ENCODE peak calls at places on chromosome 21, in four cellular contexts. O is amygdala, U is WTC11, H is tibial artery. Y is an unnamed sample.

GRCh38 chr21:14536929-14537328 is 9.2 kb downstream of the SAMSN1 start:
- DNase-seq in O (no peak), U (no peak), H (no peak), Y (no peak)

GRCh38 chr21:37787456-37787855 is 128.8 kb downstream of the KCNJ6 start:
- DNase-seq in O (no peak), U (no peak), H (no peak), Y (peak; percentile 19)

GRCh38 chr21:42093991-42094417 is 22.9 kb downstream of the UMODL1 start:
- DNase-seq in O (peak; percentile 25), U (no peak), H (peak; percentile 75), Y (peak; percentile 98)

GRCh38 chr21:46347791-46348381 is 23.9 kb downstream of the PCNT start:
- DNase-seq in O (no peak), U (peak; percentile 39), H (no peak), Y (peak; percentile 98)

GRCh38 chr21:21624674-21625073 is 626.5 kb downstream of the NCAM2 start:
- DNase-seq in O (no peak), U (no peak), H (no peak), Y (no peak)

GRCh38 chr21:35529141-35529863 is 480.2 kb upstream of the RUNX1 start:
- DNase-seq in O (no peak), U (no peak), H (no peak), Y (peak; percentile 10)

GRCh38 chr21:35764586-35764985 is 295.7 kb downstream of the SETD4 start:
- DNase-seq in O (no peak), U (no peak), H (no peak), Y (no peak)

GRCh38 chr21:44911384-44912157 is 9.1 kb downstream of the ITGB2 start:
- DNase-seq in O (peak; percentile 29), U (no peak), H (peak; percentile 80), Y (peak; percentile 40)

GRCh38 chr21:26597023-26597422 is 23.9 kb upstream of the CYYR1 start:
- DNase-seq in O (no peak), U (no peak), H (no peak), Y (no peak)

GRCh38 chr21:14308234-14308633 is 74.7 kb downstream of the HSPA13 start:
- DNase-seq in O (no peak), U (no peak), H (no peak), Y (no peak)

GRCh38 chr21:44013380-44014088 is 1.4 kb downstream of the TRAPPC10 start:
- DNase-seq in O (no peak), U (no peak), H (no peak), Y (no peak)

GRCh38 chr21:45309069-45309521 is 21.4 kb upstream of the POFUT2 start:
- DNase-seq in O (no peak), U (peak; percentile 89), H (no peak), Y (peak; percentile 63)

GRCh38 chr21:20647603-20648002 is 350.6 kb upstream of the NCAM2 start:
- DNase-seq in O (no peak), U (no peak), H (no peak), Y (no peak)

GRCh38 chr21:16294128-16294527 is 564.3 kb downstream of the USP25 start:
- DNase-seq in O (no peak), U (no peak), H (no peak), Y (no peak)